ENCODE peak calls at places on chromosome X, in nine cellular contexts. One of them, this sample, is unnamed. For H3K79me2, the result is how much of the 10 kb centered on the place peaks cover.

GRCh38 chrX:37638047-37638446 is 47.5 kb upstream of the XK start:
- DNase-seq in OCI-LY7: no peak
- DNase-seq in GM23338: no peak
- DNase-seq in hepatocyte: no peak
- DNase-seq in keratinocyte: no peak
- DNase-seq in Karpas-422: no peak
- DNase-seq in SK-N-SH: no peak
- DNase-seq in GM12878: no peak
- DNase-seq in HepG2: no peak
- DNase-seq in this sample: no peak

GRCh38 chrX:16953606-16954211 is 7.3 kb downstream of the REPS2 start:
- DNase-seq in HepG2: no peak
- DNase-seq in SK-N-SH: no peak
- DNase-seq in OCI-LY7: no peak
- DNase-seq in GM12878: no peak
- DNase-seq in keratinocyte: no peak
- DNase-seq in GM23338: no peak
- DNase-seq in Karpas-422: no peak
- DNase-seq in hepatocyte: no peak
- DNase-seq in this sample: peak

GRCh38 chrX:70454441-70455365 is 10.1 kb downstream of the DLG3 start:
- DNase-seq in HepG2: peak
- DNase-seq in hepatocyte: peak
- DNase-seq in Karpas-422: peak
- DNase-seq in GM23338: peak
- DNase-seq in GM12878: no peak
- DNase-seq in keratinocyte: peak
- DNase-seq in SK-N-SH: peak
- DNase-seq in OCI-LY7: peak
- DNase-seq in this sample: peak

GRCh38 chrX:13005671-13006473 is 31.0 kb downstream of the TMSB4X start:
- DNase-seq in hepatocyte: no peak
- DNase-seq in SK-N-SH: no peak
- DNase-seq in HepG2: no peak
- DNase-seq in Karpas-422: peak
- DNase-seq in GM23338: no peak
- DNase-seq in OCI-LY7: peak
- DNase-seq in GM12878: peak
- DNase-seq in keratinocyte: no peak
- DNase-seq in this sample: no peak

GRCh38 chrX:45309096-45309495 is 108.4 kb upstream of the DIPK2B start:
- DNase-seq in HepG2: no peak
- DNase-seq in Karpas-422: no peak
- DNase-seq in GM12878: no peak
- DNase-seq in OCI-LY7: no peak
- DNase-seq in GM23338: no peak
- DNase-seq in hepatocyte: no peak
- DNase-seq in SK-N-SH: no peak
- DNase-seq in keratinocyte: no peak
- DNase-seq in this sample: no peak

GRCh38 chrX:15475021-15475420 is 18.1 kb downstream of the PIR start:
- DNase-seq in hepatocyte: no peak
- DNase-seq in SK-N-SH: no peak
- DNase-seq in keratinocyte: peak
- DNase-seq in GM23338: no peak
- DNase-seq in GM12878: no peak
- DNase-seq in HepG2: no peak
- DNase-seq in Karpas-422: no peak
- DNase-seq in OCI-LY7: no peak
- DNase-seq in this sample: no peak

GRCh38 chrX:122115604-122116003 is 1068.2 kb downstream of the GLUD2 start:
- DNase-seq in hepatocyte: no peak
- DNase-seq in GM23338: no peak
- DNase-seq in HepG2: peak
- DNase-seq in Karpas-422: no peak
- DNase-seq in GM12878: no peak
- DNase-seq in SK-N-SH: no peak
- DNase-seq in OCI-LY7: no peak
- DNase-seq in keratinocyte: no peak
- DNase-seq in this sample: no peak

GRCh38 chrX:45424341-45424740 is 223.7 kb upstream of the DIPK2B start:
- DNase-seq in HepG2: no peak
- DNase-seq in GM12878: no peak
- DNase-seq in SK-N-SH: no peak
- DNase-seq in keratinocyte: no peak
- DNase-seq in Karpas-422: no peak
- DNase-seq in hepatocyte: no peak
- DNase-seq in GM23338: no peak
- DNase-seq in OCI-LY7: no peak
- DNase-seq in this sample: no peak

GRCh38 chrX:13876652-13877051 is 59.8 kb upstream of the GPM6B start:
- DNase-seq in OCI-LY7: no peak
- DNase-seq in GM23338: no peak
- DNase-seq in SK-N-SH: no peak
- DNase-seq in Karpas-422: peak
- DNase-seq in GM12878: no peak
- DNase-seq in hepatocyte: no peak
- DNase-seq in keratinocyte: peak
- DNase-seq in HepG2: no peak
- DNase-seq in this sample: no peak

GRCh38 chrX:150229481-150229880 is 133.6 kb upstream of the MAMLD1 start:
- DNase-seq in Karpas-422: no peak
- DNase-seq in GM23338: no peak
- DNase-seq in OCI-LY7: no peak
- DNase-seq in SK-N-SH: no peak
- DNase-seq in keratinocyte: no peak
- DNase-seq in HepG2: no peak
- DNase-seq in hepatocyte: no peak
- DNase-seq in GM12878: no peak
- DNase-seq in this sample: no peak

GRCh38 chrX:17605676-17606075 is 131.6 kb upstream of the SCML1 start:
- DNase-seq in Karpas-422: no peak
- DNase-seq in keratinocyte: no peak
- DNase-seq in SK-N-SH: no peak
- DNase-seq in OCI-LY7: no peak
- DNase-seq in GM23338: no peak
- DNase-seq in GM12878: no peak
- DNase-seq in hepatocyte: no peak
- DNase-seq in HepG2: no peak
- DNase-seq in this sample: peak

GRCh38 chrX:73916931-73917657 is 354.1 kb downstream of the CHIC1 start:
- DNase-seq in GM23338: peak
- DNase-seq in GM12878: no peak
- DNase-seq in SK-N-SH: no peak
- DNase-seq in hepatocyte: peak
- DNase-seq in HepG2: no peak
- DNase-seq in OCI-LY7: no peak
- DNase-seq in Karpas-422: no peak
- DNase-seq in keratinocyte: peak
- DNase-seq in this sample: peak

GRCh38 chrX:72243472-72243871 is 4.6 kb upstream of the ERCC6L start:
- DNase-seq in keratinocyte: no peak
- DNase-seq in GM23338: no peak
- DNase-seq in SK-N-SH: no peak
- DNase-seq in hepatocyte: no peak
- DNase-seq in GM12878: no peak
- DNase-seq in HepG2: no peak
- DNase-seq in OCI-LY7: no peak
- DNase-seq in Karpas-422: peak
- DNase-seq in this sample: no peak

GRCh38 chrX:3426552-3426951 is 80.1 kb upstream of the MXRA5 start:
- DNase-seq in GM12878: no peak
- DNase-seq in HepG2: no peak
- DNase-seq in SK-N-SH: no peak
- DNase-seq in keratinocyte: no peak
- DNase-seq in hepatocyte: no peak
- DNase-seq in GM23338: no peak
- DNase-seq in OCI-LY7: no peak
- DNase-seq in Karpas-422: no peak
- DNase-seq in this sample: no peak

GRCh38 chrX:149858592-149858991 is 22.4 kb upstream of the MAGEA8 start:
- DNase-seq in GM12878: no peak
- DNase-seq in SK-N-SH: no peak
- DNase-seq in OCI-LY7: no peak
- DNase-seq in GM23338: no peak
- DNase-seq in Karpas-422: no peak
- DNase-seq in HepG2: no peak
- DNase-seq in keratinocyte: no peak
- DNase-seq in hepatocyte: no peak
- DNase-seq in this sample: no peak

DNA sequence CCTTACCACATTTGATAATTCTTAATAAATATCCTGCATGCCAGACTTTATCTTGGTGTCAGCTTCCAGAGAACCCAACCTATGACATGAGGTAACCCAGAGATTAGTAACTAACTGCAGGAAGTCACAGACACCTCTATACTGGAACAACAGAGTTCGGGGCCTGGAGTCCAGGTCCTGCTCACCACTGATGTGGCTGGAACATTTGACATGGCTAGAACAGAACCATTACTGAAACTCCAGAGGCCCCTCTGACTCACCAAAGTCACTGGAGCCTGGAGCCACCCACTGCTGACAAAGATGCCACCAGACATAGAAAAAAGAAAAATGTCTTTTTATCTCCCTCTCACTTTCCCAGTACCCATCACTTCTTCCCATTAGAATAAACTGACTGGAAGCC is 403.7 kb downstream of the MID1IP1 start:
- DNase-seq in OCI-LY7: no peak
- DNase-seq in SK-N-SH: no peak
- DNase-seq in HepG2: no peak
- DNase-seq in hepatocyte: no peak
- DNase-seq in GM23338: no peak
- DNase-seq in Karpas-422: no peak
- DNase-seq in GM12878: no peak
- DNase-seq in keratinocyte: no peak
- DNase-seq in this sample: no peak
- H3K79me2 ChIP-seq in OCI-LY7: under half
- H3K79me2 ChIP-seq in SK-N-SH: under half
- H3K79me2 ChIP-seq in HepG2: under half
- H3K79me2 ChIP-seq in hepatocyte: under half
- H3K79me2 ChIP-seq in GM23338: under half
- H3K79me2 ChIP-seq in Karpas-422: under half
- H3K79me2 ChIP-seq in GM12878: under half
- H3K79me2 ChIP-seq in keratinocyte: under half
- H3K79me2 ChIP-seq in this sample: under half

GRCh38 chrX:135892781-135893180 is 463 bp downstream of the CT45A10 start:
- DNase-seq in OCI-LY7: no peak
- DNase-seq in HepG2: no peak
- DNase-seq in hepatocyte: no peak
- DNase-seq in Karpas-422: no peak
- DNase-seq in GM23338: no peak
- DNase-seq in SK-N-SH: no peak
- DNase-seq in keratinocyte: no peak
- DNase-seq in GM12878: no peak
- DNase-seq in this sample: no peak

GRCh38 chrX:135893294-135893817 is at the start of the genes CT45A10 and SAGE1:
- DNase-seq in hepatocyte: no peak
- DNase-seq in HepG2: no peak
- DNase-seq in SK-N-SH: no peak
- DNase-seq in keratinocyte: no peak
- DNase-seq in OCI-LY7: no peak
- DNase-seq in GM23338: peak
- DNase-seq in GM12878: no peak
- DNase-seq in Karpas-422: no peak
- DNase-seq in this sample: no peak

DNA sequence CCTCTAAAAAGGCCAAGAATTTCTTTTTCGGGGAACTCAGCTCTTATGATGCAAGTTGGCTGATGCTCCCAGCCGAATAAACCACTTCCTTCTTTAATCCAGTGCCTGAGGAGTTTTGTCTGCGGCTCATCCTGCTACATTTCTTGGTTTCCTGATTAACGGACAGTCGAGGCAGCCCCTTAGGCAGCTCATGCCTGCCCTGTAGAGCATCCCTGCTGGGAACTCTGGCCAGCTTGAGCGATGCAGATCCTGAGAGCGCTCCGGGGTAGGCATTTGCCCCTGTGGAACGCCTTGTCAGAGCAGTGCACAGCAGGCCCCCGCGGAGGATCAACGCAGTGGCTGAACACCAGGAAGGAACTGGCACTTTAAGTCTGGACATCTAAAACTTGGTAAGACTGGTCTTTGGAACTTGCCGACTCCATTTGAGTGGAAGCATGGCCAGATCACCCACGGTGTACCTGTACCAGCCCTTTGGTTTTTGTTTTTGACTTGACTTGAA is 3.1 kb downstream of the CT45A10 start:
- DNase-seq in GM23338: no peak
- DNase-seq in hepatocyte: no peak
- DNase-seq in Karpas-422: no peak
- DNase-seq in GM12878: no peak
- DNase-seq in HepG2: no peak
- DNase-seq in keratinocyte: no peak
- DNase-seq in OCI-LY7: no peak
- DNase-seq in SK-N-SH: no peak
- DNase-seq in this sample: no peak
- H3K79me2 ChIP-seq in GM23338: under half
- H3K79me2 ChIP-seq in hepatocyte: under half
- H3K79me2 ChIP-seq in Karpas-422: under half
- H3K79me2 ChIP-seq in GM12878: under half
- H3K79me2 ChIP-seq in HepG2: under half
- H3K79me2 ChIP-seq in keratinocyte: under half
- H3K79me2 ChIP-seq in OCI-LY7: under half
- H3K79me2 ChIP-seq in SK-N-SH: under half
- H3K79me2 ChIP-seq in this sample: under half

DNA sequence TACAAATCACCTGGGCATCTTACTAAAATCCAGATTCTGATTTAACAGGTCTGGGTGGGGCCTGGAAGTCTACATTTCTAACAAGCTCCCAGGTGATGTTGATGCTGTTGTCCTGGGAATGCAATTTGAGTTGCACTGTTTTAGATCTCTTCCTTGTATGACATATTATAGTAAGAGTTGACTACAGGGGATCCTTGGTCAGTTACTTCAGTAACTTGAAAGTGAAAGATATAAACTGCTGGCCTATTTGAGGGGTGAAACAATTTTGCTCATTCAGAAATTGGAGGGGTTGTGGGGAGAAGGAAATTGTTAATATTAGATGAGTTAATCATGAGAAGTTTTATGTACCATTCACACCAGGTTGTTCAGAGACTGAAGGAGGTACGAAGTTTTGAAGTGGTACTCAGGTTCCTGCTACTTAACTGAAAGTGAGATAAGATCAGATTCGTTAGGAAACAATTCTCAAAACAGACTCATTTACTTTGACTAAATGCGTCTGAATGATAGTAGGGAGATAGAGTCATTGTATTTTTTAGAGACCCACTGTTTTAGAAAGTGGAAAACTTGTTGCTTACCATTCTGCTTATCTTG is 12.5 kb downstream of the SH2D1A start:
- DNase-seq in OCI-LY7: no peak
- DNase-seq in HepG2: no peak
- DNase-seq in hepatocyte: no peak
- DNase-seq in Karpas-422: no peak
- DNase-seq in GM23338: no peak
- DNase-seq in keratinocyte: no peak
- DNase-seq in SK-N-SH: no peak
- DNase-seq in GM12878: no peak
- DNase-seq in this sample: no peak
- H3K79me2 ChIP-seq in OCI-LY7: under half
- H3K79me2 ChIP-seq in HepG2: under half
- H3K79me2 ChIP-seq in hepatocyte: under half
- H3K79me2 ChIP-seq in Karpas-422: under half
- H3K79me2 ChIP-seq in GM23338: under half
- H3K79me2 ChIP-seq in keratinocyte: under half
- H3K79me2 ChIP-seq in SK-N-SH: under half
- H3K79me2 ChIP-seq in GM12878: under half
- H3K79me2 ChIP-seq in this sample: under half

GRCh38 chrX:40729923-40730584 is 5.3 kb downstream of the MED14 start:
- DNase-seq in keratinocyte: no peak
- DNase-seq in HepG2: no peak
- DNase-seq in GM12878: no peak
- DNase-seq in SK-N-SH: no peak
- DNase-seq in hepatocyte: peak
- DNase-seq in OCI-LY7: no peak
- DNase-seq in Karpas-422: no peak
- DNase-seq in GM23338: no peak
- DNase-seq in this sample: no peak
- H3K79me2 ChIP-seq in keratinocyte: half or more
- H3K79me2 ChIP-seq in HepG2: under half
- H3K79me2 ChIP-seq in GM12878: half or more
- H3K79me2 ChIP-seq in SK-N-SH: half or more
- H3K79me2 ChIP-seq in hepatocyte: half or more
- H3K79me2 ChIP-seq in OCI-LY7: half or more
- H3K79me2 ChIP-seq in Karpas-422: half or more
- H3K79me2 ChIP-seq in GM23338: half or more
- H3K79me2 ChIP-seq in this sample: under half

This sample was measured in trophoblast cell.